ENCODE peak calls at places on chromosomes 3 and 15, in nine cellular contexts. One of them, this sample, is unnamed.
A peak's percentile ranks its signal among the peaks of the same experiment; 100 is the strongest.

GRCh38 chr3:59451800-59452741 is 402.2 kb upstream of the CFAP20DC start:
- DNase-seq in endothelial cell of umbilical vein: no peak
- DNase-seq in PC-9: no peak
- DNase-seq in IMR-90: no peak
- DNase-seq in Karpas-422: no peak
- DNase-seq in PC-3: no peak
- DNase-seq in hepatocyte: no peak
- DNase-seq in GM12878: no peak
- DNase-seq in astrocyte: no peak
- DNase-seq in this sample: no peak

GRCh38 chr3:155983834-155984474 is 113.5 kb downstream of the GMPS start:
- DNase-seq in PC-9: no peak
- DNase-seq in PC-3: peak; percentile 10
- DNase-seq in astrocyte: no peak
- DNase-seq in GM12878: no peak
- DNase-seq in IMR-90: peak; percentile 30
- DNase-seq in Karpas-422: no peak
- DNase-seq in endothelial cell of umbilical vein: no peak
- DNase-seq in hepatocyte: no peak
- DNase-seq in this sample: no peak

GRCh38 chr15:88089019-88089603 is 167.4 kb downstream of the NTRK3 start:
- DNase-seq in GM12878: no peak
- DNase-seq in PC-9: no peak
- DNase-seq in PC-3: peak; percentile 4
- DNase-seq in Karpas-422: no peak
- DNase-seq in hepatocyte: no peak
- DNase-seq in endothelial cell of umbilical vein: no peak
- DNase-seq in astrocyte: peak; percentile 53
- DNase-seq in IMR-90: no peak
- DNase-seq in this sample: no peak

GRCh38 chr15:92848852-92849598 is 51.1 kb upstream of the CHD2 start:
- DNase-seq in PC-9: no peak
- DNase-seq in Karpas-422: peak; percentile 81
- DNase-seq in endothelial cell of umbilical vein: no peak
- DNase-seq in IMR-90: peak; percentile 94
- DNase-seq in PC-3: no peak
- DNase-seq in astrocyte: peak; percentile 94
- DNase-seq in hepatocyte: no peak
- DNase-seq in GM12878: peak; percentile 65
- DNase-seq in this sample: no peak

GRCh38 chr3:152857082-152857481 is 22.2 kb downstream of the P2RY1 start:
- DNase-seq in GM12878: no peak
- DNase-seq in IMR-90: no peak
- DNase-seq in endothelial cell of umbilical vein: no peak
- DNase-seq in hepatocyte: no peak
- DNase-seq in Karpas-422: no peak
- DNase-seq in astrocyte: no peak
- DNase-seq in PC-9: no peak
- DNase-seq in PC-3: no peak
- DNase-seq in this sample: no peak

GRCh38 chr3:193951859-193952258 is 184.1 kb upstream of the HES1 start:
- DNase-seq in PC-9: peak; percentile 40
- DNase-seq in IMR-90: no peak
- DNase-seq in endothelial cell of umbilical vein: no peak
- DNase-seq in Karpas-422: no peak
- DNase-seq in GM12878: no peak
- DNase-seq in astrocyte: no peak
- DNase-seq in PC-3: peak; percentile 38
- DNase-seq in hepatocyte: no peak
- DNase-seq in this sample: no peak

GRCh38 chr15:81293728-81294500 is 30.0 kb downstream of the STARD5 start:
- DNase-seq in GM12878: peak; percentile 98
- DNase-seq in Karpas-422: peak; percentile 58
- DNase-seq in astrocyte: no peak
- DNase-seq in IMR-90: no peak
- DNase-seq in PC-3: no peak
- DNase-seq in endothelial cell of umbilical vein: no peak
- DNase-seq in PC-9: no peak
- DNase-seq in hepatocyte: no peak
- DNase-seq in this sample: no peak

GRCh38 chr3:102106421-102107097 is 257.2 kb downstream of the NFKBIZ start:
- DNase-seq in PC-9: no peak
- DNase-seq in Karpas-422: no peak
- DNase-seq in astrocyte: peak; percentile 39
- DNase-seq in PC-3: peak; percentile 68
- DNase-seq in endothelial cell of umbilical vein: peak; percentile 72
- DNase-seq in hepatocyte: no peak
- DNase-seq in GM12878: no peak
- DNase-seq in IMR-90: peak; percentile 83
- DNase-seq in this sample: peak; percentile 80

GRCh38 chr15:85591622-85592021 is 203.1 kb downstream of the KLHL25 start:
- DNase-seq in Karpas-422: peak; percentile 56
- DNase-seq in PC-3: no peak
- DNase-seq in endothelial cell of umbilical vein: no peak
- DNase-seq in hepatocyte: no peak
- DNase-seq in PC-9: no peak
- DNase-seq in astrocyte: no peak
- DNase-seq in IMR-90: no peak
- DNase-seq in GM12878: no peak
- DNase-seq in this sample: no peak

GRCh38 chr3:145370870-145371269 is 790.1 kb downstream of the PLOD2 start:
- DNase-seq in endothelial cell of umbilical vein: no peak
- DNase-seq in PC-3: no peak
- DNase-seq in GM12878: no peak
- DNase-seq in IMR-90: no peak
- DNase-seq in astrocyte: no peak
- DNase-seq in hepatocyte: no peak
- DNase-seq in PC-9: no peak
- DNase-seq in Karpas-422: no peak
- DNase-seq in this sample: no peak

GRCh38 chr15:41513282-41514227 is at the start of gene LTK:
- DNase-seq in PC-9: no peak
- DNase-seq in astrocyte: no peak
- DNase-seq in PC-3: no peak
- DNase-seq in endothelial cell of umbilical vein: no peak
- DNase-seq in IMR-90: no peak
- DNase-seq in Karpas-422: peak; percentile 82
- DNase-seq in hepatocyte: peak; percentile 69
- DNase-seq in GM12878: no peak
- DNase-seq in this sample: peak; percentile 81

GRCh38 chr3:165233521-165234195 is 37.5 kb upstream of the SLITRK3 start:
- DNase-seq in PC-9: no peak
- DNase-seq in endothelial cell of umbilical vein: no peak
- DNase-seq in PC-3: peak; percentile 7
- DNase-seq in IMR-90: no peak
- DNase-seq in Karpas-422: no peak
- DNase-seq in GM12878: no peak
- DNase-seq in astrocyte: peak; percentile 4
- DNase-seq in hepatocyte: peak; percentile 22
- DNase-seq in this sample: no peak

DNA sequence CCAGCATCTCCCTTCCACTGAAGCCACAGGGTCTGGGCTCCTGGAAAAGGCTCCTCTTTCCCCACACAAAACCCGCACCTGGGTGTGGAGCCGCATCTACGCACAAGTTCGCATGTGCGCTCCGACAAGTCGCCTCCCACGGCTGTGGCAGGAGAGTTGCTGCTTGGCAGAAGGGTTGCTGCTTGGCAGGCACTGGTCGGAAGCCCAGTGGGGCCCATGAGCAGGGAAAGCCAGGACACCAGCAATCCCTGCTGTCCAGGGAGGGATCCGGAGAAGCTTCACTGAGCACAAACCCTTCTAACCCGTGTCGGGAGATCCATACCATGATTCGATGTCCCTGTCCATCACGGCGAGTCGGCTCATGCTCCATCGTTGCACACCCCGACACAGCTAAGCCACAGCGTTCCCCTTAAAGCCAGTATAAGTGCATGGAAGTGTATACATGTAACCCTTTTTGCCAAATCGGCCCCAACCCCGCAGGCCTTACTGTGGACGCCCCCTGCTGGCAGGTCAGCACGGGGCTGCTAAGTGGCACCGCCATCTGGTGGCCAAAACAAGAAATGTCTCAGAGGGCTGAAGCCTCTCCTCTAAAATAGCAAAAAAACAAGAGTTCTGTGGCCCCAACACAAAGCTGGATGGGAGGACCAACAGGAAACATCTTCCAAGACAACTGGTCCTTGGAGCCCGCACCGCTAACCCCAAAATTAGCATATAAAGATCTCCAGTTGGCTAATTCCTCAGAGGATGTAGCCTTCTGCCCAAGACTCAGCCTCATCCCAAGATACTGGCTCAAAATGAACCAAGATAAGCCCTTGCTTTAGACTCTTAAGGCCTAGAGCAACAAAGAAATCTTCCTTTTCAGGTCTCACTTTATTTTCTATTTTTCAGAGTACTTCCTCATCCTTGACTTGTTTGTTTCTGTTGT is 8.3 kb downstream of the ANKRD63 start:
- DNase-seq in hepatocyte: peak; percentile 91
- DNase-seq in Karpas-422: peak; percentile 96
- DNase-seq in PC-3: peak; percentile 88
- DNase-seq in endothelial cell of umbilical vein: peak; percentile 82
- DNase-seq in GM12878: peak; percentile 19
- DNase-seq in IMR-90: peak; percentile 78
- DNase-seq in astrocyte: peak; percentile 42
- DNase-seq in PC-9: peak; percentile 55
- DNase-seq in this sample: peak; percentile 97
- H2AFZ ChIP-seq in hepatocyte: no peak overlapping the region
- H2AFZ ChIP-seq in Karpas-422: no peak overlapping the region
- H2AFZ ChIP-seq in PC-3: no peak overlapping the region
- H2AFZ ChIP-seq in endothelial cell of umbilical vein: no peak overlapping the region
- H2AFZ ChIP-seq in GM12878: no peak overlapping the region
- H2AFZ ChIP-seq in IMR-90: peak overlapping the region; percentile 76
- H2AFZ ChIP-seq in astrocyte: no peak overlapping the region
- H2AFZ ChIP-seq in PC-9: no peak overlapping the region
- H2AFZ ChIP-seq in this sample: peak overlapping the region; percentile 81

GRCh38 chr3:178847170-178847569 is 224.4 kb downstream of the ZMAT3 start:
- DNase-seq in IMR-90: no peak
- DNase-seq in GM12878: no peak
- DNase-seq in astrocyte: peak; percentile 16
- DNase-seq in hepatocyte: no peak
- DNase-seq in PC-9: no peak
- DNase-seq in endothelial cell of umbilical vein: no peak
- DNase-seq in PC-3: no peak
- DNase-seq in Karpas-422: no peak
- DNase-seq in this sample: no peak

GRCh38 chr3:178845446-178846118 is 226.0 kb downstream of the ZMAT3 start:
- DNase-seq in PC-9: no peak
- DNase-seq in GM12878: no peak
- DNase-seq in Karpas-422: no peak
- DNase-seq in hepatocyte: no peak
- DNase-seq in astrocyte: peak; percentile 31
- DNase-seq in PC-3: no peak
- DNase-seq in IMR-90: no peak
- DNase-seq in endothelial cell of umbilical vein: no peak
- DNase-seq in this sample: peak; percentile 68

GRCh38 chr3:178850452-178851166 is 221.0 kb downstream of the ZMAT3 start:
- DNase-seq in PC-3: no peak
- DNase-seq in Karpas-422: no peak
- DNase-seq in GM12878: no peak
- DNase-seq in hepatocyte: no peak
- DNase-seq in IMR-90: no peak
- DNase-seq in astrocyte: no peak
- DNase-seq in endothelial cell of umbilical vein: no peak
- DNase-seq in PC-9: no peak
- DNase-seq in this sample: no peak

GRCh38 chr3:178849220-178849910 is 222.2 kb downstream of the ZMAT3 start:
- DNase-seq in astrocyte: no peak
- DNase-seq in PC-9: no peak
- DNase-seq in IMR-90: no peak
- DNase-seq in Karpas-422: no peak
- DNase-seq in endothelial cell of umbilical vein: no peak
- DNase-seq in GM12878: no peak
- DNase-seq in PC-3: no peak
- DNase-seq in hepatocyte: no peak
- DNase-seq in this sample: no peak
- H2AFZ ChIP-seq in astrocyte: no peak overlapping the region
- H2AFZ ChIP-seq in PC-9: no peak overlapping the region
- H2AFZ ChIP-seq in IMR-90: no peak overlapping the region
- H2AFZ ChIP-seq in Karpas-422: no peak overlapping the region
- H2AFZ ChIP-seq in endothelial cell of umbilical vein: no peak overlapping the region
- H2AFZ ChIP-seq in GM12878: no peak overlapping the region
- H2AFZ ChIP-seq in PC-3: no peak overlapping the region
- H2AFZ ChIP-seq in hepatocyte: no peak overlapping the region
- H2AFZ ChIP-seq in this sample: no peak overlapping the region

DNA sequence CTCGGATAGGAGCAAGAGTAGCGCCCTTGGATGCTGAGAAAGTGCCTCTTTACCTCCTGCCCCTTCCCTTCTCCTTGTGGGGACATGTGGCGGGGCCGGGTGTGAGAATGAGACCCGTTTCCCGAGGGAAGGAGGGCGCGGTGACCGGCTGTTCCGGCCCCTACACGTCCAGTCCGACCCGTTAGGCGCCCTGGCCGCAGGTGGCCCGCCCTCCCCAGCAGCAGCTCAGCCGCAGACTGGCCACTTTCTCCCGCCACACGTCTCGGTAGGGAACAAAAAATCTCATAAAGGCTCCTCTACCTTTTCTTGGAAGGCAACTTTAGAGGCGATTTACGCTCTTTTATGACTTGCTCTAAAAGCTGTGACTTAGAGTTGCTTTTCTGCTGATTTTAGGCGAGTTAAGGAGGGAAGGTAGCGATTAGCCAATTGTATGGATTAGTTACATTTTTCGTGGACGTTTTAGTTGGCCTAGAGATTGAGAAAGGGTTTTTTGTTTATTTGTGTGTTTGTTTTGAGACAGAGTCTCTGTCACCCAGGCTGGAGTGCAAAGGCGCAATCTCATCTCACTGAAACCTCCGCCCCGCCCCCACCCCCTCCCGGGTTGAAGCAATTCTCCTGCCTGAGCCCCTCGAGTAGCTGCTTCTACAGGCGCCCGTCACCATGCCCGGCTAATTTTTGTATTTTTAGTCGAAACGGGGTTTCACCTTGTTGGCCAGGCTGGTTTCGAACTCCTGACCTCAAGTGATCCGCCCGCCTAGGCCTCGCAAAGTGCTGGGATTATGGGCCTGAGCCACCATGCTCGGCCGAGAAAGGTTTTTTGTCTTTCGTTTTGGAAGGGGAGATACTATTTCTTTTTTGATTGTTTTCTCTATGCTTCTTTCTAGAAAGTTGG is 8.3 kb upstream of the PGPEP1L start:
- DNase-seq in PC-9: peak; percentile 52
- DNase-seq in IMR-90: no peak
- DNase-seq in GM12878: no peak
- DNase-seq in hepatocyte: no peak
- DNase-seq in astrocyte: no peak
- DNase-seq in Karpas-422: no peak
- DNase-seq in PC-3: peak; percentile 55
- DNase-seq in endothelial cell of umbilical vein: no peak
- DNase-seq in this sample: no peak
- H2AFZ ChIP-seq in PC-9: peak overlapping the region; percentile 96
- H2AFZ ChIP-seq in IMR-90: peak overlapping the region; percentile 93
- H2AFZ ChIP-seq in GM12878: peak overlapping the region; percentile 60
- H2AFZ ChIP-seq in hepatocyte: peak overlapping the region; percentile 52
- H2AFZ ChIP-seq in astrocyte: peak overlapping the region; percentile 80
- H2AFZ ChIP-seq in Karpas-422: no peak overlapping the region
- H2AFZ ChIP-seq in PC-3: peak overlapping the region; percentile 55
- H2AFZ ChIP-seq in endothelial cell of umbilical vein: no peak overlapping the region
- H2AFZ ChIP-seq in this sample: no peak overlapping the region

DNA sequence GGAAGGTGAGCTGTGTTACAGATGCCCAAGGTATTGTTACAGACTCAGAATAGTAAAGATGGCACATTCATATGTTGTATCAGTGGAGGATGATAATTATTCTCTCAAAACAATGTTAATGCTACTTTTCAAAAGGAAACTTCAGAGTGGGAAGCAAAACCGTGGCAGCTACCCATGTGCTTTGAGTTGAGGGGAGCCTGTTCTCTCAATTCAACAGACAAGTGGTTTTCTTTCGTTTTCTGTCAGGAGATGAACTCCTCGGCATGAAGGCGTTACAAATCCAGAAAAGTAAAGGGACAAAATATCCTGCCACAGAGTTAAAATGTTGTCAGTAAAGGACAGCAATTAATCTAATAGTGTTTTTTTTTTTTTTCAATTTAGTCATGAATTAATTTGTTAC is 629.4 kb upstream of the GBE1 start:
- DNase-seq in endothelial cell of umbilical vein: no peak
- DNase-seq in PC-9: no peak
- DNase-seq in IMR-90: no peak
- DNase-seq in astrocyte: no peak
- DNase-seq in GM12878: no peak
- DNase-seq in PC-3: no peak
- DNase-seq in Karpas-422: no peak
- DNase-seq in hepatocyte: no peak
- DNase-seq in this sample: peak; percentile 31
- H2AFZ ChIP-seq in endothelial cell of umbilical vein: no peak overlapping the region
- H2AFZ ChIP-seq in PC-9: no peak overlapping the region
- H2AFZ ChIP-seq in IMR-90: no peak overlapping the region
- H2AFZ ChIP-seq in astrocyte: no peak overlapping the region
- H2AFZ ChIP-seq in GM12878: no peak overlapping the region
- H2AFZ ChIP-seq in PC-3: peak overlapping the region; percentile 12
- H2AFZ ChIP-seq in Karpas-422: no peak overlapping the region
- H2AFZ ChIP-seq in hepatocyte: no peak overlapping the region
- H2AFZ ChIP-seq in this sample: no peak overlapping the region